ENCODE peak calls at places on chromosomes 1 and 21, in nine cellular contexts. I is HAP-1; V is stromal cell of bone marrow; J is stimulated activated CD4-positive, alpha-beta T cell treated with anti-CD3 and anti-CD28 coated beads, Interleukin-1b, Interleukin-23, amount 100 ng/mL, for 24 hours; L is NCI-H2171 treated with DMSO at 0.1 percent for 48 hours; T is H4; R is spleen; P is M059J; A is NCI-H1092 treated with DMSO at 0.1 percent for 48 hours. Y is an unnamed sample.

GRCh38 chr1:42211224-42211623 is 46.7 kb upstream of the GUCA2A start:
- DNase-seq in A (no peak), I (no peak), J (no peak), L (no peak), P (peak), R (no peak), T (no peak), V (no peak), Y (no peak)

GRCh38 chr1:100496896-100497295 is 41.0 kb upstream of the GPR88 start:
- DNase-seq in P (no peak), R (no peak), I (no peak), J (no peak), A (no peak), T (no peak), V (no peak), L (no peak), Y (no peak)

GRCh38 chr21:18245493-18245967 is 897 bp downstream of the CHODL start:
- DNase-seq in V (no peak), P (no peak), I (no peak), L (peak), T (no peak), J (no peak), A (peak), R (no peak), Y (no peak)

GRCh38 chr21:44871576-44872265 is 1.8 kb downstream of the PTTG1IP start:
- DNase-seq in P (peak), J (no peak), I (no peak), A (no peak), T (peak), R (no peak), L (no peak), V (peak), Y (peak)

GRCh38 chr1:244757091-244757939 is 78.1 kb upstream of the COX20 start:
- DNase-seq in J (no peak), R (no peak), I (no peak), V (peak), A (peak), P (peak), T (no peak), L (no peak), Y (peak)

GRCh38 chr1:225378880-225379279 is 49.0 kb downstream of the LBR start:
- DNase-seq in J (no peak), T (peak), I (peak), R (no peak), V (no peak), L (no peak), A (no peak), P (peak), Y (peak)

GRCh38 chr1:84122780-84123382 is 21.2 kb upstream of the PRKACB start:
- DNase-seq in R (no peak), I (peak), J (peak), P (peak), A (peak), T (peak), L (peak), V (no peak), Y (no peak)

GRCh38 chr1:222454782-222455181 is 93.1 kb downstream of the HHIPL2 start:
- DNase-seq in T (no peak), L (no peak), R (no peak), V (peak), A (no peak), J (no peak), I (no peak), P (no peak), Y (peak)

GRCh38 chr1:53541761-53542550 is 82.8 kb downstream of the DMRTB1 start:
- DNase-seq in J (no peak), I (no peak), V (peak), R (peak), A (no peak), L (peak), P (peak), T (peak), Y (peak)

GRCh38 chr1:210687582-210688279 is 359.0 kb downstream of the HHAT start:
- DNase-seq in T (peak), P (peak), I (no peak), V (peak), J (no peak), A (no peak), R (no peak), L (no peak), Y (no peak)

GRCh38 chr1:234149217-234149616 is 224.0 kb upstream of the COA6 start:
- DNase-seq in I (no peak), A (no peak), R (no peak), T (no peak), V (peak), J (no peak), P (peak), L (no peak), Y (peak)

GRCh38 chr1:168084396-168085231 is 52.1 kb downstream of the GPR161 start:
- DNase-seq in A (peak), V (no peak), R (peak), I (no peak), J (peak), L (peak), T (no peak), P (no peak), Y (no peak)

Y was measured in GM04504.